ENCODE peak calls at places on chromosome 9, in seven cellular contexts. P is pancreas, R is endothelial cell of umbilical vein, W is WERI-Rb-1, M is mesothelial cell of epicardium, V is cardiac muscle cell, S is coronary artery. Y is an unnamed sample.

GRCh38 chr9:9498846-9499245 is 1114.0 kb downstream of the PTPRD start:
- DNase-seq in V (no peak), R (no peak), P (no peak), W (no peak), S (no peak), M (no peak), Y (no peak)

GRCh38 chr9:131776473-131776872 is 36.6 kb upstream of the RAPGEF1 start:
- DNase-seq in R (peak), V (peak), M (peak), P (no peak), W (no peak), S (no peak), Y (no peak)

GRCh38 chr9:122392284-122392683 is 21.5 kb downstream of the PTGS1 start:
- DNase-seq in S (peak), P (no peak), R (no peak), M (no peak), W (no peak), V (no peak), Y (no peak)

GRCh38 chr9:136916330-136917184 is 28.0 kb downstream of the FBXW5 start:
- DNase-seq in M (no peak), W (no peak), S (no peak), R (no peak), P (no peak), V (no peak), Y (no peak)

GRCh38 chr9:101727621-101728524 is 10.6 kb downstream of the GRIN3A start:
- DNase-seq in R (no peak), M (no peak), W (peak), P (no peak), V (peak), S (no peak), Y (peak)

GRCh38 chr9:121675969-121676822 is 24.8 kb downstream of the DAB2IP start:
- DNase-seq in R (peak), S (no peak), M (no peak), P (no peak), W (no peak), V (peak), Y (no peak)

GRCh38 chr9:134338394-134339182 is 12.3 kb downstream of the RXRA start:
- DNase-seq in V (no peak), M (no peak), R (peak), S (no peak), P (no peak), W (no peak), Y (no peak)

GRCh38 chr9:35521708-35522107 is 31.8 kb downstream of the RUSC2 start:
- DNase-seq in M (no peak), S (no peak), R (no peak), P (no peak), V (peak), W (no peak), Y (no peak)

GRCh38 chr9:75642522-75642921 is 248.0 kb upstream of the PCSK5 start:
- DNase-seq in M (no peak), W (no peak), V (no peak), S (no peak), P (no peak), R (no peak), Y (no peak)

GRCh38 chr9:137454145-137454505 is 5.0 kb downstream of the NSMF start:
- DNase-seq in R (peak), S (no peak), M (peak), P (peak), V (peak), W (peak), Y (peak)

GRCh38 chr9:95189230-95190098 is 128.0 kb downstream of the FANCC start:
- DNase-seq in W (no peak), M (no peak), V (no peak), R (peak), P (no peak), S (no peak), Y (no peak)

GRCh38 chr9:2267171-2267740 is 252.1 kb downstream of the SMARCA2 start:
- DNase-seq in W (no peak), R (no peak), V (peak), P (no peak), M (no peak), S (no peak), Y (no peak)

GRCh38 chr9:104177003-104177611 is 83.0 kb downstream of the SMC2 start:
- DNase-seq in S (no peak), P (peak), R (peak), W (peak), V (peak), M (no peak), Y (no peak)
- TF ChIP-seq CTCF in S (peak), P (peak), R (peak), W (peak), V (peak), M (no peak), Y (peak)

GRCh38 chr9:88544245-88544644 is 9.3 kb downstream of the NXNL2 start:
- DNase-seq in S (no peak), V (no peak), M (no peak), P (no peak), W (no peak), R (peak), Y (no peak)
- TF ChIP-seq CTCF in S (no peak), V (no peak), M (no peak), P (no peak), W (no peak), R (no peak), Y (no peak)

GRCh38 chr9:90942555-90942954 is 140.9 kb downstream of the SYK start:
- DNase-seq in M (no peak), W (no peak), R (no peak), V (no peak), S (no peak), P (no peak), Y (no peak)
- TF ChIP-seq CTCF in M (no peak), W (no peak), R (no peak), V (no peak), S (no peak), P (no peak), Y (no peak)

GRCh38 chr9:70442328-70442848 is 27.9 kb upstream of the KLF9 start:
- DNase-seq in W (no peak), R (no peak), M (no peak), S (no peak), V (no peak), P (no peak), Y (no peak)
- TF ChIP-seq CTCF in W (no peak), R (no peak), M (no peak), S (no peak), V (no peak), P (no peak), Y (no peak)

DNA sequence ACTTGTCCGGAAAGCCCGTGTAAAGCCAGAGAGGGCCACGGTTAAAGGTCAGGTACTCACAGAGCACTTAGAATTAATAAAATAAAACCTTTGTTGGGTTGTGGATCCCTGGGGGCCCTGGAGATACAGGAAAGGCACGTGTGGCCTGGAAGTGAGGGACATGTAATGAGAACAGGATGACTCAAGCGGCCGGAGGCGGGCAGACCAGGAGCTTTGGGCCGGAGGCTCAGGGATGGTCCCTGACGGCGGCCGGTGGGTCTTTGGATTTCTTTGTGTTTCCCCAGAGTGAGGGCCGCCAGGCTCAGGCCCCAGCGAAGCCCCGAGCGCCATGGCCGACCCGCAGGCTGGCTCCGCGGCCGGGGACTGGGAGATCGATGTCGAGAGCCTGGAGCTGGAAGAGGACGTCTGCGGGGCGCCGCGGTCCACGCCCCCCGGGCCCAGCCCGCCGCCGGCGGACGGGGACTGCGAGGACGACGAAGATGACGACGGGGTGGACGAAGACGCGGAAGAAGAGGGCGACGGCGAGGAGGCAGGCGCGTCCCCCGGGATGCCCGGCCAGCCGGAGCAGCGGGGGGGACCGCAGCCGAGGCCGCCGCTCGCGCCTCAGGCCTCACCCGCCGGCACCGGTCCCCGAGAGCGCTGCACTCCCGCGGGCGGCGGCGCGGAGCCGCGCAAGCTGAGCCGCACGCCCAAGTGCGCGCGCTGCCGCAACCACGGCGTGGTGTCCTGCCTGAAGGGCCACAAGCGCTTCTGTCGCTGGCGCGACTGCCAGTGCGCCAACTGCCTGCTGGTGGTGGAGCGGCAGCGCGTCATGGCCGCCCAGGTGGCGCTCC is 1.3 kb downstream of the DMRT2 start:
- DNase-seq in S (no peak), W (no peak), V (peak), M (no peak), R (no peak), P (peak), Y (peak)
- TF ChIP-seq CTCF in S (no peak), W (no peak), V (peak), M (no peak), R (no peak), P (no peak), Y (no peak)

GRCh38 chr9:124766815-124767554 is 4.1 kb downstream of the NR6A1 start:
- DNase-seq in V (no peak), S (no peak), R (no peak), P (no peak), W (no peak), M (no peak), Y (no peak)
- TF ChIP-seq CTCF in V (peak), S (no peak), R (no peak), P (no peak), W (peak), M (no peak), Y (no peak)

DNA sequence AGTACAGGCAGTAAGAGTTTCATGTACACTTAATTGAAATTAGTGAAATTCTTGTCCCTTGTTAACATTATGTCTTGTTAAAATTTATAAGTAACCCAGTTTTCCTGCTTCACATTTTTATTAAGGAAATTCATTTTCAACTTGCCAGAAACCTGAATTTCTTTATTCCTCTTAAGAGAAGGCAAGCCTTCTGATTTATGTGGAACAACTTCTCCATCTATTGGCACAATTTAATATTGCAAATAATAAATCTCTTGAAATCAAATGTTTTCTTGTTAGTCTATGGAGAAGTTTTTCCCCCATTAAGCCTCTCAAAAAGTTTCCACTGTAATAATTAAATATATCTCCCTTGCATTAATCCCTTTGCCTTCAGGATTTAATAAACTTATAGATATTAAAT is 33.8 kb upstream of the ACO1 start:
- DNase-seq in W (no peak), M (no peak), P (no peak), S (no peak), V (no peak), R (peak), Y (no peak)
- TF ChIP-seq CTCF in W (no peak), M (peak), P (no peak), S (no peak), V (peak), R (no peak), Y (peak)